ENCODE peak calls at places on chromosomes 4 and X, in five cellular contexts. One of them, this sample, is unnamed. For H3K9me3, the result is how much of the 10 kb centered on the place peaks cover.

GRCh38 chr4:113433536-113434246 is 327.8 kb downstream of the CAMK2D start:
- DNase-seq in testis: no peak
- DNase-seq in CD8-positive, alpha-beta memory T cell: no peak
- DNase-seq in CD4-positive, CD25-positive, alpha-beta regulatory T cell: no peak
- DNase-seq in MM.1S: no peak
- DNase-seq in this sample: no peak

GRCh38 chrX:133417364-133417763 is 2.1 kb upstream of the GPC4 start:
- DNase-seq in MM.1S: no peak
- DNase-seq in CD8-positive, alpha-beta memory T cell: no peak
- DNase-seq in testis: no peak
- DNase-seq in CD4-positive, CD25-positive, alpha-beta regulatory T cell: no peak
- DNase-seq in this sample: no peak

GRCh38 chr4:3318561-3319021 is 25.8 kb downstream of the RGS12 start:
- DNase-seq in MM.1S: no peak
- DNase-seq in CD8-positive, alpha-beta memory T cell: no peak
- DNase-seq in testis: no peak
- DNase-seq in CD4-positive, CD25-positive, alpha-beta regulatory T cell: no peak
- DNase-seq in this sample: peak

GRCh38 chrX:108156082-108156481 is 64.5 kb downstream of the ATG4A start:
- DNase-seq in CD8-positive, alpha-beta memory T cell: no peak
- DNase-seq in MM.1S: no peak
- DNase-seq in testis: no peak
- DNase-seq in CD4-positive, CD25-positive, alpha-beta regulatory T cell: no peak
- DNase-seq in this sample: no peak

GRCh38 chr4:153143527-153144348 is 60.5 kb upstream of the TRIM2 start:
- DNase-seq in CD8-positive, alpha-beta memory T cell: no peak
- DNase-seq in testis: no peak
- DNase-seq in MM.1S: no peak
- DNase-seq in CD4-positive, CD25-positive, alpha-beta regulatory T cell: no peak
- DNase-seq in this sample: peak

GRCh38 chr4:186932631-186933150 is 209.0 kb upstream of the FAT1 start:
- DNase-seq in testis: no peak
- DNase-seq in MM.1S: no peak
- DNase-seq in CD4-positive, CD25-positive, alpha-beta regulatory T cell: no peak
- DNase-seq in CD8-positive, alpha-beta memory T cell: no peak
- DNase-seq in this sample: no peak

GRCh38 chr4:146916479-146917076 is 29.1 kb downstream of the TTC29 start:
- DNase-seq in MM.1S: peak
- DNase-seq in testis: peak
- DNase-seq in CD4-positive, CD25-positive, alpha-beta regulatory T cell: no peak
- DNase-seq in CD8-positive, alpha-beta memory T cell: no peak
- DNase-seq in this sample: no peak

GRCh38 chr4:114694770-114695169 is 96.2 kb downstream of the UGT8 start:
- DNase-seq in CD8-positive, alpha-beta memory T cell: no peak
- DNase-seq in testis: no peak
- DNase-seq in MM.1S: peak
- DNase-seq in CD4-positive, CD25-positive, alpha-beta regulatory T cell: no peak
- DNase-seq in this sample: no peak

GRCh38 chr4:57550143-57550542 is 440.0 kb upstream of the IGFBP7 start:
- DNase-seq in MM.1S: no peak
- DNase-seq in CD4-positive, CD25-positive, alpha-beta regulatory T cell: no peak
- DNase-seq in CD8-positive, alpha-beta memory T cell: no peak
- DNase-seq in testis: no peak
- DNase-seq in this sample: no peak

GRCh38 chr4:22869235-22869634 is 176.5 kb downstream of the GBA3 start:
- DNase-seq in testis: no peak
- DNase-seq in MM.1S: no peak
- DNase-seq in CD8-positive, alpha-beta memory T cell: no peak
- DNase-seq in CD4-positive, CD25-positive, alpha-beta regulatory T cell: no peak
- DNase-seq in this sample: no peak

GRCh38 chr4:180059216-180059881 is 2183.9 kb upstream of the TENM3 start:
- DNase-seq in CD8-positive, alpha-beta memory T cell: no peak
- DNase-seq in CD4-positive, CD25-positive, alpha-beta regulatory T cell: no peak
- DNase-seq in testis: no peak
- DNase-seq in MM.1S: peak
- DNase-seq in this sample: peak

GRCh38 chr4:180437601-180438000 is 1805.6 kb upstream of the TENM3 start:
- DNase-seq in CD4-positive, CD25-positive, alpha-beta regulatory T cell: no peak
- DNase-seq in CD8-positive, alpha-beta memory T cell: no peak
- DNase-seq in MM.1S: no peak
- DNase-seq in testis: no peak
- DNase-seq in this sample: no peak

GRCh38 chrX:14529288-14529989 is at the start of gene GLRA2:
- DNase-seq in CD4-positive, CD25-positive, alpha-beta regulatory T cell: no peak
- DNase-seq in CD8-positive, alpha-beta memory T cell: no peak
- DNase-seq in testis: peak
- DNase-seq in MM.1S: peak
- DNase-seq in this sample: peak

GRCh38 chr4:40143926-40144508 is 52.8 kb upstream of the RHOH start:
- DNase-seq in testis: no peak
- DNase-seq in MM.1S: no peak
- DNase-seq in CD4-positive, CD25-positive, alpha-beta regulatory T cell: no peak
- DNase-seq in CD8-positive, alpha-beta memory T cell: no peak
- DNase-seq in this sample: no peak

GRCh38 chr4:151173751-151174325 is 74.4 kb downstream of the RPS3A start:
- DNase-seq in CD8-positive, alpha-beta memory T cell: no peak
- DNase-seq in testis: peak
- DNase-seq in CD4-positive, CD25-positive, alpha-beta regulatory T cell: no peak
- DNase-seq in MM.1S: no peak
- DNase-seq in this sample: no peak

GRCh38 chr4:121454251-121454979 is 73.6 kb upstream of the QRFPR start:
- DNase-seq in testis: no peak
- DNase-seq in MM.1S: no peak
- DNase-seq in CD8-positive, alpha-beta memory T cell: no peak
- DNase-seq in CD4-positive, CD25-positive, alpha-beta regulatory T cell: no peak
- DNase-seq in this sample: no peak

GRCh38 chr4:143282170-143282760 is 54.4 kb upstream of the GAB1 start:
- DNase-seq in CD4-positive, CD25-positive, alpha-beta regulatory T cell: no peak
- DNase-seq in CD8-positive, alpha-beta memory T cell: no peak
- DNase-seq in testis: no peak
- DNase-seq in MM.1S: no peak
- DNase-seq in this sample: no peak

GRCh38 chrX:71640002-71640401 is 21.7 kb upstream of the CXCR3 start:
- DNase-seq in CD8-positive, alpha-beta memory T cell: no peak
- DNase-seq in CD4-positive, CD25-positive, alpha-beta regulatory T cell: no peak
- DNase-seq in MM.1S: no peak
- DNase-seq in testis: no peak
- DNase-seq in this sample: no peak

GRCh38 chr4:185305979-185306442 is 89.7 kb downstream of the LRP2BP start:
- DNase-seq in CD8-positive, alpha-beta memory T cell: no peak
- DNase-seq in MM.1S: no peak
- DNase-seq in testis: no peak
- DNase-seq in CD4-positive, CD25-positive, alpha-beta regulatory T cell: no peak
- DNase-seq in this sample: no peak

GRCh38 chr4:182142146-182143085 is 100.8 kb upstream of the TENM3 start:
- DNase-seq in MM.1S: no peak
- DNase-seq in CD8-positive, alpha-beta memory T cell: no peak
- DNase-seq in CD4-positive, CD25-positive, alpha-beta regulatory T cell: no peak
- DNase-seq in testis: peak
- DNase-seq in this sample: no peak
- H3K27ac ChIP-seq in MM.1S: no peak
- H3K27ac ChIP-seq in CD8-positive, alpha-beta memory T cell: no peak
- H3K27ac ChIP-seq in CD4-positive, CD25-positive, alpha-beta regulatory T cell: no peak
- H3K27ac ChIP-seq in testis: no peak
- H3K27ac ChIP-seq in this sample: no peak

DNA sequence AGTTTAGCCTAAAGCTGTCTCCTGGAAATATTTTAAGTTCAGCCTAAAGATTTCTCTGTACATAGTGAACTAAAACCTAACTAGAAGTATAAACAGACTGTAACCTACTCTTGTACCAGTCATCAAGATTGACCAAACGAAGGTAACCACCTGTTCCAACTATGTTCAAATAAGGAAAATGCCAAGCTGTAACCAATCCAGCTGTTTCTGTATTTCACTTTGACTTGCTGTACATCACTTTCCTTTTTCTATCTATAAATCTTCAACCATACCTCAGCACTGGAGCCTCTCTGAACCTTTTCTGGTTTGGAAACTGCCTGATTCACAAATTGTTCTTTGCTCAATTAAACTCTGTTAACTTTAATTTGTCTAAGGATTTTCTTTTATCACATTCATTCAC is 3.1 kb upstream of the CYSLTR1 start:
- DNase-seq in MM.1S: no peak
- DNase-seq in CD4-positive, CD25-positive, alpha-beta regulatory T cell: no peak
- DNase-seq in CD8-positive, alpha-beta memory T cell: no peak
- DNase-seq in testis: no peak
- DNase-seq in this sample: no peak
- H3K4me3 ChIP-seq in MM.1S: no peak
- H3K4me3 ChIP-seq in CD4-positive, CD25-positive, alpha-beta regulatory T cell: no peak
- H3K4me3 ChIP-seq in CD8-positive, alpha-beta memory T cell: no peak
- H3K4me3 ChIP-seq in testis: no peak
- H3K4me3 ChIP-seq in this sample: no peak

GRCh38 chr4:328729-329128 is 8.9 kb upstream of the ZNF141 start:
- DNase-seq in testis: no peak
- DNase-seq in MM.1S: no peak
- DNase-seq in CD4-positive, CD25-positive, alpha-beta regulatory T cell: no peak
- DNase-seq in CD8-positive, alpha-beta memory T cell: no peak
- DNase-seq in this sample: no peak
- H3K9me3 ChIP-seq in testis: under half
- H3K9me3 ChIP-seq in MM.1S: under half
- H3K9me3 ChIP-seq in CD4-positive, CD25-positive, alpha-beta regulatory T cell: under half
- H3K9me3 ChIP-seq in CD8-positive, alpha-beta memory T cell: under half
- H3K9me3 ChIP-seq in this sample: under half

GRCh38 chr4:2270341-2271165 is 8.6 kb upstream of the MXD4 start:
- DNase-seq in MM.1S: no peak
- DNase-seq in testis: no peak
- DNase-seq in CD8-positive, alpha-beta memory T cell: no peak
- DNase-seq in CD4-positive, CD25-positive, alpha-beta regulatory T cell: no peak
- DNase-seq in this sample: no peak
- H3K27ac ChIP-seq in MM.1S: no peak
- H3K27ac ChIP-seq in testis: no peak
- H3K27ac ChIP-seq in CD8-positive, alpha-beta memory T cell: no peak
- H3K27ac ChIP-seq in CD4-positive, CD25-positive, alpha-beta regulatory T cell: no peak
- H3K27ac ChIP-seq in this sample: no peak

DNA sequence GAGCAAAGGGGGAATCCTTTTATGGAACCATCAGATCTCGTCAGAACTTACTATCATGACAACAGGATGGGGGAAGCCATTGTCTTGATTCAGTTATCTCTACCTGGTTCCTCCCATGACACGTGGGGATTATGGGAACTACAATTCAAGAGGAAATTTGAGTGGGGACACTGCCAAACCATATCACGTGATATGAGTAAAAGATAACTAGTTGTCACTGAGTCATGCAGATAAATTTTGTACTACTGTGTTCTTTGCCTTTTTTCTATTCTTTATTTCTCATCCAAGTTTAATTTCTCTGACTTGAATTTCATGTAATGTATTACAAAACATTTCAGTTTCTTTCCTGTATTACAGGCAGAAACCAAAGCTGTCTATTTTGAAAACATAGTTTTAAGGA is 383.2 kb downstream of the EPHA5 start:
- DNase-seq in MM.1S: no peak
- DNase-seq in CD8-positive, alpha-beta memory T cell: no peak
- DNase-seq in CD4-positive, CD25-positive, alpha-beta regulatory T cell: no peak
- DNase-seq in testis: no peak
- DNase-seq in this sample: no peak
- H3K4me3 ChIP-seq in MM.1S: no peak
- H3K4me3 ChIP-seq in CD8-positive, alpha-beta memory T cell: no peak
- H3K4me3 ChIP-seq in CD4-positive, CD25-positive, alpha-beta regulatory T cell: no peak
- H3K4me3 ChIP-seq in testis: no peak
- H3K4me3 ChIP-seq in this sample: no peak

DNA sequence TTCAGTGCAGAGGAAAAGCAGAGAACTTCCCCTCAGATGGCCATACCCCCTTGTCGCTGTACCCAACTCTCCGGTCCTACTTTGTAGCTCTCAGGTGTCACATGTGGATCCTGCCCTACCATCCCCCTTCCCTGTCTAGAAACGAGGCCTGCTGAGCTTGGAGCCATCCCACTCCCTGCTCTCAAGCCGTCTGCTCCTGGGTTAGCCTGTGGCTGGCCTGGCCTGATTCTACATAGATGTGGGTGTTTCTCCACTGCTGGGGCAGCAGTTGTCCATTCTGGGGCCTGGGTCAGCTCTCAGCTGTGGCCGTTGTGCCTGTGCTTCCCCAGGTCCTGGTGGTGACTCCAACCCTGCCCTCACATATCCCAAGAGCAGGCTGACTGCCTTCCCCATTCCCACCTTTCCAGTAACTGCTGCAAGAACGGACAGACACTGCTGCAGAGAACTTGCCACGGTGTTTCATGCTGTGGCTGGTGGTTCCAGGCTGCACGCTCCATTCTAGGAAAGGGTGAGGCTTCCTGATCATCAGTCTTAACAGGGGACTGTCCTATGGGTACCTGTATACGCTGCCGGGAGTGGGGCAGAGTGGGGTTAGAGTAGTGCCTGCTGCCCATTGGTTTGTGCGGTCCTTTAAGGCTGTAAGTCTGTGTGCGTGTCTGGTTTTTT is 3.6 kb downstream of the IL9R start:
- DNase-seq in CD4-positive, CD25-positive, alpha-beta regulatory T cell: no peak
- DNase-seq in MM.1S: no peak
- DNase-seq in CD8-positive, alpha-beta memory T cell: no peak
- DNase-seq in testis: no peak
- DNase-seq in this sample: no peak
- H3K9me3 ChIP-seq in CD4-positive, CD25-positive, alpha-beta regulatory T cell: under half
- H3K9me3 ChIP-seq in MM.1S: under half
- H3K9me3 ChIP-seq in CD8-positive, alpha-beta memory T cell: under half
- H3K9me3 ChIP-seq in testis: under half
- H3K9me3 ChIP-seq in this sample: under half

GRCh38 chr4:53476232-53477037 is 99.0 kb downstream of the FIP1L1 start:
- DNase-seq in CD8-positive, alpha-beta memory T cell: no peak
- DNase-seq in testis: no peak
- DNase-seq in MM.1S: no peak
- DNase-seq in CD4-positive, CD25-positive, alpha-beta regulatory T cell: no peak
- DNase-seq in this sample: no peak

GRCh38 chr4:53479731-53480525 is 102.5 kb downstream of the FIP1L1 start:
- DNase-seq in CD4-positive, CD25-positive, alpha-beta regulatory T cell: no peak
- DNase-seq in MM.1S: no peak
- DNase-seq in testis: no peak
- DNase-seq in CD8-positive, alpha-beta memory T cell: no peak
- DNase-seq in this sample: no peak

GRCh38 chr4:53477666-53478065 is 100.2 kb downstream of the FIP1L1 start:
- DNase-seq in testis: no peak
- DNase-seq in CD4-positive, CD25-positive, alpha-beta regulatory T cell: no peak
- DNase-seq in MM.1S: no peak
- DNase-seq in CD8-positive, alpha-beta memory T cell: no peak
- DNase-seq in this sample: no peak

GRCh38 chr4:53478671-53479456 is 101.4 kb downstream of the FIP1L1 start:
- DNase-seq in CD4-positive, CD25-positive, alpha-beta regulatory T cell: no peak
- DNase-seq in MM.1S: no peak
- DNase-seq in testis: no peak
- DNase-seq in CD8-positive, alpha-beta memory T cell: no peak
- DNase-seq in this sample: no peak

GRCh38 chr4:53477038-53477565 is 99.7 kb downstream of the FIP1L1 start:
- DNase-seq in CD8-positive, alpha-beta memory T cell: no peak
- DNase-seq in testis: no peak
- DNase-seq in MM.1S: no peak
- DNase-seq in CD4-positive, CD25-positive, alpha-beta regulatory T cell: no peak
- DNase-seq in this sample: no peak
- H3K27ac ChIP-seq in CD8-positive, alpha-beta memory T cell: no peak
- H3K27ac ChIP-seq in testis: no peak
- H3K27ac ChIP-seq in MM.1S: no peak
- H3K27ac ChIP-seq in CD4-positive, CD25-positive, alpha-beta regulatory T cell: no peak
- H3K27ac ChIP-seq in this sample: no peak

DNA sequence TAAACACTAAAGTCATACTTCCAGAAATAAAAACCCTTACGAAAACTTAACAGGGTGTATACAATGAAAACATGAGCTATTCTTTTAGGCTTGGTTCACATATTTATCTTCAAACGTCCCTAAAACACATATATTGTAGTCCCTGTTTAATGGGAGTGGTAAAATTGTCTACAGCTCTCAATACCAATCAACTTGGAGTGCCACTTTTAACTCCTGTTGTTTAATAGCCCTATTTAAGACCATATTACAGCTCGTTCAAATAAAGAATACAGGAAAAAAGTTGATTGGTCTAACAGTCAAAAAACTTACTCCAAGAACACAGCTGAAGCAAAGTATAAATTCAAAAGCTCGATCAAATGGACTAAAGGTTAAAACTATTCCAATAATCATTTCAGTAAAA is 3.9 kb downstream of the UBE2D3 start:
- DNase-seq in CD8-positive, alpha-beta memory T cell: no peak
- DNase-seq in CD4-positive, CD25-positive, alpha-beta regulatory T cell: no peak
- DNase-seq in testis: no peak
- DNase-seq in MM.1S: no peak
- DNase-seq in this sample: no peak
- H3K4me3 ChIP-seq in CD8-positive, alpha-beta memory T cell: peak
- H3K4me3 ChIP-seq in CD4-positive, CD25-positive, alpha-beta regulatory T cell: peak
- H3K4me3 ChIP-seq in testis: no peak
- H3K4me3 ChIP-seq in MM.1S: peak
- H3K4me3 ChIP-seq in this sample: peak